ENCODE peak calls at places on chromosomes 5 and 9, in five cellular contexts. K, N, U, C and Y are unnamed samples.
A peak's percentile ranks its signal among the peaks of the same experiment; 100 is the strongest.

GRCh38 chr5:170139786-170140335 is 34.2 kb downstream of the FOXI1 start:
- DNase-seq in K (no peak), U (no peak), C (no peak), N (no peak), Y (no peak)

GRCh38 chr9:126126012-126126411 is 200.6 kb upstream of the MVB12B start:
- DNase-seq in N (no peak), C (no peak), K (no peak), U (no peak), Y (no peak)

GRCh38 chr5:149228610-149229297 is 42.9 kb upstream of the AFAP1L1 start:
- DNase-seq in K (peak; percentile 97), C (peak; percentile 84), U (peak; percentile 35), N (peak; percentile 97), Y (peak; percentile 78)

GRCh38 chr5:151880304-151880703 is 44.3 kb downstream of the GLRA1 start:
- DNase-seq in U (no peak), C (peak; percentile 74), N (no peak), K (no peak), Y (no peak)

GRCh38 chr9:137298983-137299521 is 3.0 kb downstream of the NRARP start:
- DNase-seq in K (no peak), N (peak; percentile 41), C (no peak), U (no peak), Y (no peak)

GRCh38 chr9:98514841-98515240 is 193.9 kb downstream of the GABBR2 start:
- DNase-seq in K (no peak), U (no peak), C (no peak), N (no peak), Y (no peak)

GRCh38 chr5:132474881-132475511 is 15.6 kb downstream of the IRF1 start:
- DNase-seq in N (no peak), U (no peak), K (no peak), C (no peak), Y (no peak)

GRCh38 chr9:15370496-15371464 is 51.9 kb upstream of the SNAPC3 start:
- DNase-seq in C (no peak), N (no peak), K (no peak), U (no peak), Y (no peak)

GRCh38 chr9:2363138-2363745 is 258.3 kb upstream of the VLDLR start:
- DNase-seq in U (no peak), C (no peak), K (no peak), N (no peak), Y (no peak)

GRCh38 chr5:1514027-1514818 is 9.5 kb downstream of the LPCAT1 start:
- DNase-seq in U (no peak), K (no peak), N (no peak), C (no peak), Y (no peak)

GRCh38 chr5:39262981-39263380 is 43.6 kb upstream of the FYB1 start:
- DNase-seq in N (no peak), U (no peak), C (no peak), K (no peak), Y (no peak)

GRCh38 chr9:119273325-119273904 is 95.8 kb downstream of the BRINP1 start:
- DNase-seq in C (no peak), U (no peak), K (no peak), N (no peak), Y (no peak)

GRCh38 chr9:73916016-73916673 is 581.0 kb upstream of the RORB start:
- DNase-seq in U (no peak), K (peak; percentile 15), C (peak; percentile 14), N (no peak), Y (no peak)

GRCh38 chr9:23117621-23118020 is 671.0 kb downstream of the DMRTA1 start:
- DNase-seq in N (no peak), K (peak; percentile 61), C (no peak), U (no peak), Y (peak; percentile 71)